ENCODE peak calls at places on chromosomes 2 and 18, in seven cellular contexts. One of them, this sample, is unnamed.

GRCh38 chr18:76619342-76620315 is 124.6 kb upstream of the ZNF516 start:
- DNase-seq in Peyer's patch: no peak
- DNase-seq in GM23338: peak
- DNase-seq in tibial artery: peak
- DNase-seq in right cardiac atrium: peak
- DNase-seq in AG04450: no peak
- DNase-seq in cardiac muscle cell: peak
- DNase-seq in this sample: peak

GRCh38 chr2:166494140-166494544 is at the start of gene SCN7A:
- DNase-seq in Peyer's patch: peak
- DNase-seq in GM23338: peak
- DNase-seq in right cardiac atrium: peak
- DNase-seq in tibial artery: no peak
- DNase-seq in cardiac muscle cell: peak
- DNase-seq in AG04450: peak
- DNase-seq in this sample: peak

GRCh38 chr2:9380702-9381628 is 42.4 kb downstream of the ITGB1BP1 start:
- DNase-seq in cardiac muscle cell: no peak
- DNase-seq in Peyer's patch: no peak
- DNase-seq in GM23338: no peak
- DNase-seq in tibial artery: peak
- DNase-seq in AG04450: peak
- DNase-seq in right cardiac atrium: peak
- DNase-seq in this sample: peak

GRCh38 chr2:183665403-183665802 is 541.2 kb downstream of the NUP35 start:
- DNase-seq in cardiac muscle cell: no peak
- DNase-seq in right cardiac atrium: no peak
- DNase-seq in AG04450: no peak
- DNase-seq in Peyer's patch: no peak
- DNase-seq in GM23338: no peak
- DNase-seq in tibial artery: no peak
- DNase-seq in this sample: no peak

GRCh38 chr2:2528801-2529200 is 197.7 kb upstream of the MYT1L start:
- DNase-seq in GM23338: no peak
- DNase-seq in cardiac muscle cell: no peak
- DNase-seq in tibial artery: no peak
- DNase-seq in AG04450: no peak
- DNase-seq in right cardiac atrium: no peak
- DNase-seq in Peyer's patch: no peak
- DNase-seq in this sample: no peak

GRCh38 chr2:10390369-10390801 is 57.7 kb downstream of the ODC1 start:
- DNase-seq in right cardiac atrium: peak
- DNase-seq in AG04450: no peak
- DNase-seq in cardiac muscle cell: no peak
- DNase-seq in Peyer's patch: no peak
- DNase-seq in GM23338: no peak
- DNase-seq in tibial artery: no peak
- DNase-seq in this sample: no peak

GRCh38 chr2:219459460-219460311 is 25.0 kb downstream of the SPEG start:
- DNase-seq in tibial artery: peak
- DNase-seq in cardiac muscle cell: peak
- DNase-seq in right cardiac atrium: peak
- DNase-seq in AG04450: no peak
- DNase-seq in Peyer's patch: peak
- DNase-seq in GM23338: peak
- DNase-seq in this sample: peak

GRCh38 chr18:39448942-39449341 is 1883.3 kb upstream of the CELF4 start:
- DNase-seq in cardiac muscle cell: no peak
- DNase-seq in Peyer's patch: no peak
- DNase-seq in GM23338: no peak
- DNase-seq in AG04450: no peak
- DNase-seq in right cardiac atrium: no peak
- DNase-seq in tibial artery: no peak
- DNase-seq in this sample: no peak

GRCh38 chr18:8288447-8289213 is 320.6 kb upstream of the RAB12 start:
- DNase-seq in tibial artery: no peak
- DNase-seq in right cardiac atrium: peak
- DNase-seq in cardiac muscle cell: no peak
- DNase-seq in GM23338: no peak
- DNase-seq in Peyer's patch: no peak
- DNase-seq in AG04450: no peak
- DNase-seq in this sample: no peak

GRCh38 chr2:103660523-103660922 is 898.7 kb downstream of the TMEM182 start:
- DNase-seq in right cardiac atrium: no peak
- DNase-seq in cardiac muscle cell: no peak
- DNase-seq in Peyer's patch: no peak
- DNase-seq in tibial artery: no peak
- DNase-seq in GM23338: no peak
- DNase-seq in AG04450: no peak
- DNase-seq in this sample: no peak

DNA sequence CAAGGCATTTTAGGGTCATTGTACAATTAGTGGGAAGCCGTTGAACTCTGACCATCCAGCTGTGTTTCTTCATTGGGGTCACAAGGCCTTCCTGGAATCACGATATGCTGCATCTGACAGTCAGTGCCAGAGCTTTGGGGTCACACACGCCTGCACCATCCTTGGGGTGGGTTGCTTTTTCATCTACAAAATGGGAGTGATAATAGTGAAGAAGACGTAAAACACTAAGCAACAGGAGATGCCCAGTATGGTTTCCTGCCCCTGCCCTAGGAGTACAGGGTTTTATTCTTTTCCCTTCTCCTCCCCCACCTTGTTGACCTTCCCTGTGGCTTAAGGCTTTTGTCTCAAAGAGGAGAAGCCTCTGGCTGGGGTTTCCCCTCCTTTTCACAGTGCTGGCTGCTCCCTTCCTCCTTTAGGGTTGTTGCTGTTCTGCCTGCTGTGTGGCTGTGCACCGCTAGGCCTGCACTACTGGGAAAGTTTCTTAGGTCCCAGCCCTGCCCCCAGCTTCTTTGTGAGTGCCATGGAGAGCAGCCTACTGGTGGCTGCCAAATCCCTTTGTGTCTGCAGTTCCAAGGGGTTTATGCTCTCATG is 245.6 kb downstream of the TPGS2 start:
- DNase-seq in GM23338: peak
- DNase-seq in AG04450: no peak
- DNase-seq in tibial artery: no peak
- DNase-seq in Peyer's patch: no peak
- DNase-seq in cardiac muscle cell: no peak
- DNase-seq in right cardiac atrium: no peak
- DNase-seq in this sample: no peak
- H3K27ac ChIP-seq in GM23338: peak
- H3K27ac ChIP-seq in AG04450: no peak
- H3K27ac ChIP-seq in tibial artery: peak
- H3K27ac ChIP-seq in Peyer's patch: no peak
- H3K27ac ChIP-seq in cardiac muscle cell: peak
- H3K27ac ChIP-seq in right cardiac atrium: no peak
- H3K27ac ChIP-seq in this sample: no peak

GRCh38 chr2:71276311-71277158 is 49.6 kb upstream of the PAIP2B start:
- DNase-seq in Peyer's patch: peak
- DNase-seq in tibial artery: peak
- DNase-seq in GM23338: peak
- DNase-seq in right cardiac atrium: peak
- DNase-seq in AG04450: peak
- DNase-seq in cardiac muscle cell: peak
- DNase-seq in this sample: peak
- H3K4me3 ChIP-seq in Peyer's patch: peak
- H3K4me3 ChIP-seq in tibial artery: peak
- H3K4me3 ChIP-seq in GM23338: peak
- H3K4me3 ChIP-seq in right cardiac atrium: peak
- H3K4me3 ChIP-seq in AG04450: peak
- H3K4me3 ChIP-seq in cardiac muscle cell: peak
- H3K4me3 ChIP-seq in this sample: peak

GRCh38 chr2:7673101-7673500 is 755.9 kb downstream of the RNF144A start:
- DNase-seq in tibial artery: no peak
- DNase-seq in Peyer's patch: no peak
- DNase-seq in AG04450: no peak
- DNase-seq in right cardiac atrium: no peak
- DNase-seq in GM23338: no peak
- DNase-seq in cardiac muscle cell: no peak
- DNase-seq in this sample: no peak

GRCh38 chr2:7674606-7675005 is 757.4 kb downstream of the RNF144A start:
- DNase-seq in GM23338: no peak
- DNase-seq in Peyer's patch: no peak
- DNase-seq in tibial artery: no peak
- DNase-seq in AG04450: no peak
- DNase-seq in right cardiac atrium: no peak
- DNase-seq in cardiac muscle cell: no peak
- DNase-seq in this sample: no peak

GRCh38 chr2:7673843-7674242 is 756.6 kb downstream of the RNF144A start:
- DNase-seq in right cardiac atrium: no peak
- DNase-seq in AG04450: no peak
- DNase-seq in GM23338: no peak
- DNase-seq in tibial artery: no peak
- DNase-seq in cardiac muscle cell: no peak
- DNase-seq in Peyer's patch: no peak
- DNase-seq in this sample: no peak

GRCh38 chr2:7672685-7673071 is 755.5 kb downstream of the RNF144A start:
- DNase-seq in AG04450: no peak
- DNase-seq in right cardiac atrium: no peak
- DNase-seq in GM23338: no peak
- DNase-seq in Peyer's patch: no peak
- DNase-seq in tibial artery: no peak
- DNase-seq in cardiac muscle cell: no peak
- DNase-seq in this sample: no peak

DNA sequence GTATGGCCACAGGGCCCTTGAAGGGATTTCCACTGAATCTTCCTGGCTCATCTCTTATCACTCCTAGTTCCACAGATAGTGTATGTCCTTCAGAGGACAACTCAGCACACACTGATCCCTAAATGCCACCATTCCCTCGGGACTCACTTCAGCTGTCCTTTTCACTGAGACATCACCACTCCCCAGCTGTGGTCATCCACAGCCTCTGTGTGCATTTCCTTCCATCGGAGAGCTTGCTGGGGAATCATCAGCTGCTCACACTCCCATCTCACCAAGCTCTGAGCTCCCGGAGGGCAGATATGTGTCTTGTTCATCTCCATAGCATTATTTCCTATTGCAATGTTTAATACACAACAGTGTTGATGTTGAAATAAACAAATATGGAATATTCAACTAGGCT is 759.5 kb downstream of the RNF144A start:
- DNase-seq in AG04450: no peak
- DNase-seq in cardiac muscle cell: no peak
- DNase-seq in tibial artery: no peak
- DNase-seq in right cardiac atrium: no peak
- DNase-seq in Peyer's patch: no peak
- DNase-seq in GM23338: no peak
- DNase-seq in this sample: no peak
- H3K27ac ChIP-seq in AG04450: no peak
- H3K27ac ChIP-seq in cardiac muscle cell: no peak
- H3K27ac ChIP-seq in tibial artery: no peak
- H3K27ac ChIP-seq in right cardiac atrium: no peak
- H3K27ac ChIP-seq in Peyer's patch: no peak
- H3K27ac ChIP-seq in GM23338: no peak
- H3K27ac ChIP-seq in this sample: no peak

GRCh38 chr2:227379095-227379494 is at the start of gene TM4SF20:
- DNase-seq in tibial artery: no peak
- DNase-seq in GM23338: no peak
- DNase-seq in right cardiac atrium: no peak
- DNase-seq in AG04450: no peak
- DNase-seq in Peyer's patch: peak
- DNase-seq in cardiac muscle cell: no peak
- DNase-seq in this sample: no peak
- H3K4me3 ChIP-seq in tibial artery: no peak
- H3K4me3 ChIP-seq in GM23338: no peak
- H3K4me3 ChIP-seq in right cardiac atrium: no peak
- H3K4me3 ChIP-seq in AG04450: no peak
- H3K4me3 ChIP-seq in Peyer's patch: peak
- H3K4me3 ChIP-seq in cardiac muscle cell: no peak
- H3K4me3 ChIP-seq in this sample: no peak

GRCh38 chr18:79962835-79963657 is 1.4 kb upstream of the HSBP1L1 start:
- DNase-seq in right cardiac atrium: no peak
- DNase-seq in AG04450: no peak
- DNase-seq in tibial artery: no peak
- DNase-seq in cardiac muscle cell: no peak
- DNase-seq in GM23338: no peak
- DNase-seq in Peyer's patch: peak
- DNase-seq in this sample: no peak

GRCh38 chr18:79961527-79962291 is 2.7 kb upstream of the HSBP1L1 start:
- DNase-seq in GM23338: no peak
- DNase-seq in Peyer's patch: no peak
- DNase-seq in tibial artery: no peak
- DNase-seq in right cardiac atrium: no peak
- DNase-seq in cardiac muscle cell: no peak
- DNase-seq in AG04450: no peak
- DNase-seq in this sample: no peak

GRCh38 chr18:79960921-79961526 is 3.4 kb upstream of the HSBP1L1 start:
- DNase-seq in tibial artery: no peak
- DNase-seq in cardiac muscle cell: no peak
- DNase-seq in AG04450: no peak
- DNase-seq in Peyer's patch: no peak
- DNase-seq in GM23338: no peak
- DNase-seq in right cardiac atrium: no peak
- DNase-seq in this sample: no peak

GRCh38 chr18:79963658-79964329 is 649 bp upstream of the HSBP1L1 start:
- DNase-seq in cardiac muscle cell: no peak
- DNase-seq in Peyer's patch: peak
- DNase-seq in GM23338: no peak
- DNase-seq in tibial artery: no peak
- DNase-seq in right cardiac atrium: no peak
- DNase-seq in AG04450: no peak
- DNase-seq in this sample: no peak

DNA sequence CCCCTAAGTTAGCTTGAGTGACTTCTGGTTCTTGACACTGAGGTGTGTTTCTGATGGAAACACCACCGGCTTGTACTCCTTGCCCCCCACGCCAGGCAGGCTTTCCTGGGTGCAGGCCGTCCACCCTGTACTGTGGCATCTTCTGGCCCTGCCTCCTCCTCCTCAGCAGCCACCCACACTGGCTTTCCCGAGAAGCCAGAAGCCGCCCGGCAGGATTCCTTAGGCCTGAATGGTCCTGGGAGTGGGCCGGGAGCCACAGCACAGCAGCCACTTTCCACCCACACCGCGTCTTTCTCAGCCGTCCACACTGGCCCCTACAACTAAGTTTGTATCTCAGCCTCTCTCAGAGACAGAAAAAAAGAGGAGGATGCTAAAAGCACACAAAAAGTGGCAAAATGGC is 2.1 kb upstream of the HSBP1L1 start:
- DNase-seq in cardiac muscle cell: no peak
- DNase-seq in right cardiac atrium: peak
- DNase-seq in AG04450: no peak
- DNase-seq in GM23338: no peak
- DNase-seq in tibial artery: no peak
- DNase-seq in Peyer's patch: peak
- DNase-seq in this sample: no peak
- H3K27ac ChIP-seq in cardiac muscle cell: no peak
- H3K27ac ChIP-seq in right cardiac atrium: no peak
- H3K27ac ChIP-seq in AG04450: no peak
- H3K27ac ChIP-seq in GM23338: no peak
- H3K27ac ChIP-seq in tibial artery: no peak
- H3K27ac ChIP-seq in Peyer's patch: no peak
- H3K27ac ChIP-seq in this sample: no peak